ENCODE peak calls at places on chromosome 1, in four cellular contexts. Y, V, Q and Z are unnamed samples.

GRCh38 chr1:43817304-43817939 is 110.1 kb downstream of the ST3GAL3 start:
- DNase-seq in Y (no peak), V (no peak), Q (no peak), Z (no peak)

GRCh38 chr1:96521994-96522760 is 199.4 kb upstream of the PTBP2 start:
- DNase-seq in Y (no peak), V (no peak), Q (no peak), Z (peak)

GRCh38 chr1:42290130-42290529 is 44.9 kb downstream of the FOXJ3 start:
- DNase-seq in Y (no peak), V (no peak), Q (no peak), Z (no peak)

GRCh38 chr1:6880951-6881690 is 95.9 kb downstream of the CAMTA1 start:
- DNase-seq in Y (no peak), V (no peak), Q (no peak), Z (no peak)

GRCh38 chr1:235366286-235366685 is 941 bp upstream of the TBCE start:
- DNase-seq in Y (no peak), V (no peak), Q (no peak), Z (no peak)

GRCh38 chr1:239126881-239127280 is 259.5 kb upstream of the CHRM3 start:
- DNase-seq in Y (no peak), V (no peak), Q (no peak), Z (no peak)

GRCh38 chr1:2384941-2385481 is 6.3 kb downstream of the MORN1 start:
- DNase-seq in Y (no peak), V (no peak), Q (peak), Z (no peak)

GRCh38 chr1:101253976-101254660 is 17.3 kb downstream of the S1PR1 start:
- DNase-seq in Y (no peak), V (no peak), Q (no peak), Z (peak)

GRCh38 chr1:171643156-171643555 is 9.3 kb downstream of the MYOC start:
- DNase-seq in Y (no peak), V (no peak), Q (no peak), Z (no peak)

GRCh38 chr1:240201931-240202330 is 110.2 kb downstream of the FMN2 start:
- DNase-seq in Y (no peak), V (no peak), Q (no peak), Z (no peak)

GRCh38 chr1:111768023-111768422 is 12.3 kb downstream of the DDX20 start:
- DNase-seq in Y (no peak), V (no peak), Q (no peak), Z (no peak)

GRCh38 chr1:68970571-68970970 is 473.7 kb upstream of the DEPDC1 start:
- DNase-seq in Y (no peak), V (no peak), Q (no peak), Z (no peak)

GRCh38 chr1:196466656-196467055 is 141.6 kb downstream of the KCNT2 start:
- DNase-seq in Y (no peak), V (no peak), Q (no peak), Z (peak)

GRCh38 chr1:116284819-116285390 is 88.1 kb upstream of the ATP1A1 start:
- DNase-seq in Y (no peak), V (no peak), Q (no peak), Z (no peak)

GRCh38 chr1:235917267-235917811 is 50.6 kb upstream of the LYST start:
- DNase-seq in Y (peak), V (peak), Q (peak), Z (peak)

GRCh38 chr1:60055336-60055735 is 18.2 kb downstream of the C1orf87 start:
- DNase-seq in Y (no peak), V (no peak), Q (no peak), Z (no peak)

GRCh38 chr1:109928591-109929111 is 18.0 kb downstream of the CSF1 start:
- DNase-seq in Y (peak), V (no peak), Q (no peak), Z (peak)

GRCh38 chr1:231422798-231423309 is 767 bp upstream of the EGLN1 start:
- DNase-seq in Y (no peak), V (no peak), Q (no peak), Z (no peak)
- TF ChIP-seq CTCF in Y (no peak), V (no peak), Q (no peak), Z (no peak)

DNA sequence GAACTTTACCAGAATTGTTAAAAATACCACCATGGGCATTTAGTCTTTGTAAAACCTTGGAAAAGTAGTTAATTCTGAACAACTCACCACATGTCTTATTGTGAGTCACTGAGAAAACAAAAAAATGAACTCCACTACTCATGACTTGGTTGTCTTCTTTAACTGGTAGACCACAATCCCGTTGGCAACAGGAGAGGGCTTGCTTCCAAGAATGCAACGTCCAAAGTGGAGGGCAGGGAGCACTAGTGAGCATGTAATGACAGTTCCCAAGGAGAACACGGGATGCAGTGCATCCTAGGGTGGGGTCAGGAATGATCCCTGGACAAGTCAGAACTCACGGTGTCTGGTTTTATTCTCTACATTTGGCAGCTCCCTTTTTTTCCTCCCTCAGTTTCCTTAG is 15.2 kb upstream of the HMCN1 start:
- DNase-seq in Y (no peak), V (no peak), Q (no peak), Z (peak)
- H3K4me3 ChIP-seq in Y (no peak), V (no peak), Q (no peak), Z (no peak)

DNA sequence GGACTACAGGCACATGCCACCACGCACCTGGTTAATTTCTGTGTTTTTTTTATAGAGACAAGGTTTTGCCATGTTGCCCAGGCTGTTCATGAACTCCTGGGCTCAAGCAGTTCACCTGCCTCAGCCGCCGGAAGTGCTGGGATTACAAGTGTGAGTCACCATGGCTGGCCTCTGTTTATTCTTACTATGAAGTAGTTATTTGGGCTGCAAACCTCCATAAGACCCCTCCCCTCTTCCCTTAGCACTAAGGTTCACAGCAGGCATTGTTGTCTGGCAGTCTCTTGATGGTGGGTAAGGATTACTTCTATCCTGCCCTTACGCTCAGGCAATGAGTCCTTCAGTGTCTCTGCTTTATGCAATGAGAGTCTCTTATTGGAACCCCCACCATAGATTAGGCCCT is 51.8 kb downstream of the ANGPTL1 start:
- DNase-seq in Y (no peak), V (no peak), Q (no peak), Z (no peak)
- TF ChIP-seq CTCF in Y (no peak), V (no peak), Q (no peak), Z (no peak)

GRCh38 chr1:228770779-228771223 is 35.5 kb downstream of the RHOU start:
- DNase-seq in Y (peak), V (no peak), Q (no peak), Z (no peak)

GRCh38 chr1:228765543-228765942 is 30.3 kb downstream of the RHOU start:
- DNase-seq in Y (peak), V (no peak), Q (no peak), Z (no peak)

GRCh38 chr1:228766788-228767187 is 31.5 kb downstream of the RHOU start:
- DNase-seq in Y (no peak), V (no peak), Q (no peak), Z (no peak)

GRCh38 chr1:228768345-228768717 is 33.1 kb downstream of the RHOU start:
- DNase-seq in Y (no peak), V (no peak), Q (no peak), Z (no peak)

DNA sequence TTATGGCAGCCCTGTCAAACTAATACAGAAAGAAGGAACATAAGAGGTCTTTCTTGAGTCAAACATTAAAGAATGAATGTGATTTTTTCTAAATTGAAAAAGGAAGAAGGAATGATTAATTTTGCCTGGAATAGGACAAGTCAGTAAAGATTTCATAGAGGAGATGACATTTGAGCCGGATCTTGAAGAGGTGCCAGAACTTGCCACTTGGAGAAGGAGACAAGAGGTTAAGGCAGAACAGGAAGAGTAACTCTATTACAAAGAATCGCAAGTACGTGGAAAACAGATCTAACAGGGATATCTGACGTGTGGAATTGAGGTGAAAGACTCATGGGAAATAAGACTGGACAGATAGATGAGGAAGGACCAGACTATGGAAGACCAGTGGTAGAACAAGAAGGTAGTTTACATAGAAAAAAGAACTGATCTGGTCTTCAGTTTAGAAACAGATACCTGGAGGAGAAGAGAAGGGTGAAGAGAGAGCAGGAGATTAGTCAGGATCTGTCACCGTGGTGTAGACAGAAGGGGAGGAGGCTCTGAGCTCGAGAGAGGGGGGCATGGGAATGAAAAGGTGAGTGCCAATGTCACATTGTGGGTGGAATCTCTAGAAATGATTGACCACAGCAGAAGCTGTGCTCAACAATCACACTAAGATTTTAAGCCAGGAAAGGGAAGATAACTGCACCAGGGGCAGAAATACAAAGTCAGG is 32.5 kb downstream of the RHOU start:
- DNase-seq in Y (no peak), V (no peak), Q (no peak), Z (no peak)
- H3K4me3 ChIP-seq in Y (no peak), V (no peak), Q (no peak), Z (no peak)

GRCh38 chr1:54795100-54795665 is 5.9 kb downstream of the TTC22 start:
- DNase-seq in Y (no peak), V (no peak), Q (no peak), Z (no peak)
- TF ChIP-seq CTCF in Y (no peak), V (no peak), Q (no peak), Z (no peak)